ENCODE peak calls at places on chromosomes 16 and 17, in six cellular contexts. G is SK-N-SH; X is heart left ventricle; N is CD8-positive, alpha-beta memory T cell; M is upper lobe of right lung; L is colonic mucosa. P is an unnamed sample. For H3K9me3, the result is how much of the 10 kb centered on the place peaks cover.

GRCh38 chr17:15915996-15916395 is 28.9 kb upstream of the ADORA2B start:
- DNase-seq in G (peak), M (no peak), X (no peak), N (no peak), L (no peak), P (no peak)

GRCh38 chr16:53129281-53130192 is 74.7 kb downstream of the CHD9 start:
- DNase-seq in G (peak), L (peak), X (no peak), N (no peak), M (no peak), P (no peak)

GRCh38 chr16:69935740-69936139 is 15.4 kb upstream of the CLEC18A start:
- DNase-seq in M (no peak), X (no peak), L (no peak), G (no peak), N (no peak), P (no peak)

GRCh38 chr16:11986521-11987057 is 10.1 kb downstream of the SNX29 start:
- DNase-seq in M (no peak), G (no peak), L (no peak), X (no peak), N (no peak), P (no peak)

GRCh38 chr17:52159159-52159809 is 770 bp upstream of the CA10 start:
- DNase-seq in G (peak), L (no peak), X (no peak), N (no peak), M (no peak), P (no peak)

GRCh38 chr16:87264634-87265033 is 52.6 kb downstream of the C16orf95 start:
- DNase-seq in X (no peak), M (no peak), L (no peak), G (no peak), N (no peak), P (no peak)

GRCh38 chr16:66588981-66589713 is 9.9 kb downstream of the CMTM2 start:
- DNase-seq in G (no peak), N (peak), M (peak), L (peak), X (no peak), P (peak)

GRCh38 chr17:56028837-56029236 is 124.4 kb upstream of the ANKFN1 start:
- DNase-seq in X (no peak), L (no peak), G (no peak), N (no peak), M (no peak), P (no peak)

GRCh38 chr16:49890876-49891275 is 35.0 kb upstream of the ZNF423 start:
- DNase-seq in L (peak), M (no peak), G (no peak), X (peak), N (no peak), P (no peak)

GRCh38 chr16:57624044-57624688 is 4.3 kb upstream of the ADGRG1 start:
- DNase-seq in L (no peak), N (no peak), X (no peak), M (no peak), G (no peak), P (no peak)

GRCh38 chr17:4944163-4944553 is 4.1 kb downstream of the RNF167 start:
- DNase-seq in X (no peak), M (no peak), N (peak), L (no peak), G (no peak), P (no peak)

GRCh38 chr17:31609331-31609730 is 217.9 kb downstream of the RAB11FIP4 start:
- DNase-seq in X (no peak), M (no peak), G (no peak), N (no peak), L (no peak), P (no peak)

GRCh38 chr17:14228903-14229302 is 7.8 kb downstream of the CDRT15 start:
- DNase-seq in N (no peak), M (no peak), X (no peak), L (no peak), G (no peak), P (no peak)

GRCh38 chr17:66200685-66201092 is 8.8 kb upstream of the CEP112 start:
- DNase-seq in L (peak), M (no peak), G (peak), N (no peak), X (no peak), P (no peak)

GRCh38 chr17:75632863-75633483 is at the start of gene SMIM5:
- DNase-seq in G (peak), N (peak), X (peak), M (peak), L (peak), P (peak)

GRCh38 chr16:2950400-2950724 is 13.7 kb upstream of the KREMEN2 start:
- DNase-seq in G (no peak), L (no peak), X (no peak), N (no peak), M (no peak), P (no peak)
- H3K9me3 ChIP-seq in G (under half), L (under half), X (under half), N (under half), M (under half), P (under half)

DNA sequence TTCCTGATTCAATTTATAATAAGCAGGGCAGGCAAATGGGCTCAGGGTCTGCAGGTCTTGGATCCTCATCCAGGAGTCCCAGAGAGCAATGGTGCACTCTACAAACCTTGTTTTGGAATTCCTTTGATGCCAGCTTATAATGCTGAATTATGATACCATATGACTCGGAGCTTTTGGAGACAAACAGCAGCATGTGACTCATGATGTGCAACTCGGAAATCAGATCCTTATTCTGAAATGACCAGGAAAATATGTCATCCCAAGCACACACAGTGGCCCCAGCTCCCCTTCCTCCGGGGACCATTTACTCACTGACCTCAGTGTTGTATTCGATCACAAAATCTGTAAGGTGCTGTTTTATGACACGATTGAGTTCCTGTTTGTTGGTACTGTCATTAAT is 20.2 kb upstream of the UMOD start:
- DNase-seq in M (no peak), L (no peak), G (no peak), X (no peak), N (no peak), P (no peak)
- H3K9me3 ChIP-seq in M (under half), L (under half), G (under half), X (under half), N (under half), P (under half)

DNA sequence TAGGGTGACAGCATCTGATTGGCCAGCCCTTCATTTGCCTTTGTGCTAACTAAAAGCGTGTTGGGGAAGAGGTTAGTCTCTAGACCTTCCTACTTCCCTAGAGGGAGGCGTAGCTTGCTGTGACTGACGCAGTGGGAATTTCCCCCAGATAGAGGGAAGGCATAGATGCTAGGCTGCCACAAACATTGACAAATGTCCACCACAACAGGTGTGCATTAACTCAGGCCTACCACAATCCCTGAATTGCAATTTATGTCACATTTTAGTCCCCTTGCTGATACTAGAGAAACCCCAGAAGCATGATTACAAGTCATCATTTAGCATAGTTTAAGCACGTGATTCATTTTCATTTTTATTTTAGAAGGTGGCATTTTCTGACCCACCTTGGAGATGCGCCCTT is 76.3 kb upstream of the WSB1 start:
- DNase-seq in M (no peak), G (no peak), L (no peak), N (no peak), X (no peak), P (no peak)
- H3K9me3 ChIP-seq in M (under half), G (under half), L (under half), N (under half), X (under half), P (under half)

DNA sequence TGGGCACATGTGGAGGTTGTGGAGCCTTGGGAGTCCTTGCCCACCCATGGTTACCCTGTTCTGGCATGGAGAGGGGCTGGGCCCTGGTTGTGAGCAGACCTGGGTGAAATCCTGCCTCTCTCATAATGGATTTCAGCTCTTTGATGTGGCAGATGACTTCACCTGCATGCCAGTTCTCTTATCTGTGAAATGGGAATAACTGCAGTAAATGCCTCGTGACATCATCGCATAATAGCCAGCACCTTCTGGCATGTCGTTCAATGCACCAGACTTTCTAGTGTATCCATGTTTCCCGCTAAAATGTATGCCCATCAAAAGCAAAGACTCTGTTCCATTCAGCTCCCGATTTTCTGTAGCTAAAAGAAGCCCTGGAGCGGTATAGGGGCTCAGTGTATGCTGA is 197.6 kb downstream of the MAF start:
- DNase-seq in N (no peak), X (no peak), M (no peak), L (no peak), G (no peak), P (no peak)
- H3K9me3 ChIP-seq in N (under half), X (under half), M (under half), L (under half), G (under half), P (under half)

GRCh38 chr17:11303773-11304394 is 62.9 kb downstream of the SHISA6 start:
- DNase-seq in X (no peak), N (no peak), L (no peak), G (no peak), M (no peak), P (no peak)

GRCh38 chr17:11304568-11304967 is 63.6 kb downstream of the SHISA6 start:
- DNase-seq in X (no peak), N (no peak), L (no peak), G (no peak), M (no peak), P (no peak)

GRCh38 chr17:11308550-11308949 is 67.5 kb downstream of the SHISA6 start:
- DNase-seq in M (no peak), G (no peak), N (no peak), L (no peak), X (no peak), P (no peak)

GRCh38 chr17:11302395-11302932 is 61.5 kb downstream of the SHISA6 start:
- DNase-seq in L (no peak), N (no peak), G (no peak), X (no peak), M (no peak), P (no peak)

GRCh38 chr17:11305524-11305923 is 64.5 kb downstream of the SHISA6 start:
- DNase-seq in N (no peak), L (no peak), M (no peak), G (no peak), X (no peak), P (no peak)
- H3K9me3 ChIP-seq in N (under half), L (under half), M (under half), G (under half), X (under half), P (under half)

GRCh38 chr16:35792516-35793285 is 2333.3 kb downstream of the TP53TG3F start:
- DNase-seq in L (no peak), X (no peak), N (no peak), G (no peak), M (peak), P (no peak)
- H3K9me3 ChIP-seq in L (under half), X (under half), N (under half), G (under half), M (under half), P (under half)

DNA sequence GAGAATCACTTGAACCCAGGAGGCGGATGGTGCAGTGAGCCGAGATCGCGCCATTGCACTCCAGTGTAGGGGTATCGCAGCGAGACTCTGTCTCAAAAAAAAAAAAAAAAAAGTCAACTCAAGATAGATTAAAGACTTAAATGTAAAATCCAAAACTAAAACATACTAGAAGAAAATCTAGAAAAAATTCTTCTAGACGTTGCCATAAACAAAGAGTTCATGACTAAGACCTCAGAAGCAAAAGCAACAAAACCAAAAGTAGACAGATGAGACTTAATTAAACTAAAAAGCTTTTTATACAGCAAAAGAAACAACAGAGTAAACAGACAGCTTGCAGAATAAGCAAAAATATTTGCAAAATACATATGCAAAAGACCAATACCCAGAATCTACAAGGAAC is 61.2 kb upstream of the ABCC11 start:
- DNase-seq in L (no peak), G (no peak), X (no peak), M (no peak), N (no peak), P (no peak)
- H3K9me3 ChIP-seq in L (under half), G (under half), X (under half), M (under half), N (under half), P (under half)

GRCh38 chr16:34743115-34743514 is 1283.7 kb downstream of the TP53TG3F start:
- DNase-seq in L (no peak), X (no peak), G (no peak), N (no peak), M (no peak), P (no peak)
- H3K9me3 ChIP-seq in L (under half), X (under half), G (under half), N (under half), M (under half), P (half or more)

P was measured in lower lobe of right lung.